ENCODE peak calls at places on chromosomes 13 and 19, in nine cellular contexts. G is NCI-H187 treated with DMSO at 0.1 percent for 48 hours; K is cardiac muscle cell; P is stimulated activated CD8-positive, alpha-beta memory T cell treated with anti-CD3 and anti-CD28 coated beads, Interleukin-15, amount 100 ng/mL, for 1 hour; Q is transverse colon; L is COR-L47; U is NB4; F is GDM1; D is nucleus accumbens. A is an unnamed sample.

GRCh38 chr13:39538826-39539555 is 64.0 kb downstream of the LHFPL6 start:
- DNase-seq in Q (no peak), L (no peak), F (no peak), P (no peak), K (no peak), U (no peak), G (no peak), D (no peak), A (no peak)

GRCh38 chr19:48614436-48615144 is at the start of gene FAM83E:
- DNase-seq in U (peak), G (peak), Q (peak), L (peak), F (no peak), K (no peak), D (no peak), P (no peak), A (no peak)

GRCh38 chr19:19447536-19448237 is 42.2 kb downstream of the GATAD2A start:
- DNase-seq in G (no peak), U (peak), P (no peak), Q (no peak), D (no peak), F (no peak), K (no peak), L (no peak), A (peak)

GRCh38 chr13:26508885-26509284 is 48.6 kb upstream of the WASF3 start:
- DNase-seq in L (no peak), K (no peak), Q (peak), D (no peak), U (no peak), P (no peak), G (no peak), F (no peak), A (no peak)

GRCh38 chr13:27415116-27415515 is 9.3 kb upstream of the GTF3A start:
- DNase-seq in F (no peak), Q (no peak), K (no peak), U (no peak), G (no peak), L (no peak), P (no peak), D (no peak), A (peak)

GRCh38 chr19:15379996-15380647 is 535 bp upstream of the AKAP8 start:
- DNase-seq in U (peak), P (peak), D (no peak), Q (peak), F (no peak), K (peak), L (peak), G (no peak), A (peak)

GRCh38 chr19:8087876-8088275 is 35.3 kb downstream of the CCL25 start:
- DNase-seq in K (no peak), P (no peak), U (no peak), G (no peak), Q (no peak), D (no peak), F (no peak), L (no peak), A (no peak)

GRCh38 chr13:95644611-95645052 is at the start of gene DZIP1:
- DNase-seq in K (peak), D (peak), Q (peak), L (peak), G (no peak), U (no peak), P (no peak), F (peak), A (no peak)

GRCh38 chr13:30985637-30986205 is 53.3 kb downstream of the TEX26 start:
- DNase-seq in Q (no peak), L (no peak), K (no peak), U (no peak), G (no peak), D (no peak), P (no peak), F (no peak), A (no peak)

GRCh38 chr13:32883501-32883900 is 132.7 kb upstream of the KL start:
- DNase-seq in Q (no peak), P (no peak), G (no peak), K (no peak), F (no peak), D (no peak), U (no peak), L (peak), A (no peak)

GRCh38 chr19:6801397-6802086 is 29.0 kb downstream of the VAV1 start:
- DNase-seq in F (peak), G (no peak), Q (peak), U (peak), P (peak), L (no peak), K (peak), D (peak), A (peak)

GRCh38 chr19:18503971-18504885 is 17.6 kb downstream of the ELL start:
- DNase-seq in P (no peak), F (no peak), U (no peak), G (no peak), K (no peak), Q (peak), D (no peak), L (no peak), A (no peak)

GRCh38 chr19:2554856-2555255 is 78.9 kb downstream of the GADD45B start:
- DNase-seq in K (no peak), D (no peak), Q (no peak), P (no peak), L (no peak), U (peak), F (no peak), G (no peak), A (peak)

GRCh38 chr19:41615207-41615606 is 11.7 kb downstream of the CEACAM4 start:
- DNase-seq in D (no peak), L (no peak), K (no peak), F (no peak), U (no peak), G (no peak), P (no peak), Q (no peak), A (no peak)